ENCODE peak calls at places on chromosomes 11 and 22, in four cellular contexts. A is HFF-Myc, S is brain microvascular endothelial cell, K is AG09319. U is an unnamed sample.

GRCh38 chr11:119323532-119324033 is 6.7 kb upstream of the MCAM start:
- DNase-seq in A (peak), S (peak), K (no peak), U (peak)

GRCh38 chr11:119878990-119879389 is 150.0 kb upstream of the NECTIN1 start:
- DNase-seq in A (no peak), S (no peak), K (no peak), U (no peak)

GRCh38 chr11:87223816-87224215 is 186.1 kb downstream of the TMEM135 start:
- DNase-seq in A (no peak), S (no peak), K (peak), U (no peak)

GRCh38 chr11:3203221-3204043 is 15.2 kb downstream of the MRGPRG start:
- DNase-seq in A (no peak), S (no peak), K (no peak), U (no peak)

GRCh38 chr11:17985517-17985916 is 27.3 kb downstream of the SERGEF start:
- DNase-seq in A (no peak), S (no peak), K (no peak), U (peak)

GRCh38 chr11:36364551-36364950 is 68.5 kb downstream of the PRR5L start:
- DNase-seq in A (no peak), S (no peak), K (no peak), U (peak)

GRCh38 chr11:11620251-11620965 is 1.4 kb downstream of the GALNT18 start:
- DNase-seq in A (no peak), S (no peak), K (no peak), U (peak)

GRCh38 chr22:44248926-44249325 is 63.8 kb downstream of the SHISAL1 start:
- DNase-seq in A (no peak), S (no peak), K (no peak), U (no peak)

GRCh38 chr11:65574963-65575567 is 788 bp upstream of the EHBP1L1 start:
- DNase-seq in A (no peak), S (no peak), K (no peak), U (peak)

GRCh38 chr11:1381793-1382425 is 7.8 kb upstream of the BRSK2 start:
- DNase-seq in A (no peak), S (no peak), K (no peak), U (no peak)

GRCh38 chr11:11400635-11401232 is 47.7 kb upstream of the CSNK2A3 start:
- DNase-seq in A (no peak), S (no peak), K (no peak), U (peak)

DNA sequence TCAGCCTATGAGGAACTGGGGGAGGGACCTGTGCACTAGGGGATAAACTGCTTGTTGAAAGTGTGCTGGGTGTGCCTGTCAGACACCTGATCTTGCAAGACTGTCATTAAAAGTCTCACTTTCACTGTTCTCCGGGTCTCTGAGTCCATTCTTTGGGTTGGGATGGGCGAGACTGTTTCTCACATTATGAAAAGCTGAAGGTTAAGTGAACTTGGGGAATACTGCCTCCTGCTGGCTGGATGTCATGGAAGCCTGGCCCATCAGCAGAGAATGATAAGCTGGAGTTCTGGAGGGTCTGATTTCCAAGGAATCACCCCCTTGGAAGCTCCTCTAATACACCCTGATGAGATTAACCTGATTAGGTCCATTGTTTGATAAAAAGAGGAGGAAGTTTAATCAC is 9.0 kb upstream of the VPREB1 start:
- DNase-seq in A (no peak), S (no peak), K (no peak), U (peak)
- TF ChIP-seq CTCF in A (peak), S (peak), K (peak), U (peak)

GRCh38 chr11:19737575-19737974 is 24.9 kb downstream of the NAV2 start:
- DNase-seq in A (no peak), S (no peak), K (no peak), U (no peak)

GRCh38 chr11:19734171-19734570 is 21.5 kb downstream of the NAV2 start:
- DNase-seq in A (no peak), S (no peak), K (no peak), U (no peak)

GRCh38 chr11:19738124-19738523 is 25.5 kb downstream of the NAV2 start:
- DNase-seq in A (peak), S (no peak), K (no peak), U (no peak)

GRCh38 chr11:19736831-19737230 is 24.2 kb downstream of the NAV2 start:
- DNase-seq in A (no peak), S (no peak), K (no peak), U (no peak)

DNA sequence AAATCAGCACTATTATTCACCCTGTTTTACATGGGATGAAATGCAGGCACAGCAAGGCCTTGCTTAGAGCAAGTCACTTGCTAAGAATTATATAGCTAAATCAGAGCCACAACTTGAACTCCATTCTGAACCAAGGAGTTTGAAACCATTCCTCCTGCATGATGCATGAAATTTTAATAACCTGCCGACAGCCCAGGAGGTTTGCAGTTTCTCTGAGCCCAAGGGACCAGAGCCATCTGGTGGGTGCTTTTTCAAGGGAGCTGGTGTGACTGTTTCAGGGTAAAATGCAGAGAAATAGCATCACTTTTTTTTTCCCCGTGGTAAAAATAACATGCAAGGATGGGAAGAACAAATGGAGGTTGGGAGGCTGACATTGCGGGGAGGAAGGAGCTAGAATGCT is 22.9 kb downstream of the NAV2 start:
- DNase-seq in A (no peak), S (peak), K (no peak), U (no peak)
- TF ChIP-seq CTCF in A (peak), S (peak), K (peak), U (no peak)

GRCh38 chr11:129946256-129946655 is 50.9 kb upstream of the NFRKB start:
- DNase-seq in A (no peak), S (no peak), K (no peak), U (no peak)

GRCh38 chr11:129946965-129947364 is 51.6 kb upstream of the NFRKB start:
- DNase-seq in A (no peak), S (no peak), K (no peak), U (no peak)

GRCh38 chr11:129949067-129949466 is 53.6 kb downstream of the PRDM10 start:
- DNase-seq in A (no peak), S (no peak), K (no peak), U (no peak)

GRCh38 chr11:129945377-129945776 is 50.0 kb upstream of the NFRKB start:
- DNase-seq in A (no peak), S (no peak), K (no peak), U (no peak)

DNA sequence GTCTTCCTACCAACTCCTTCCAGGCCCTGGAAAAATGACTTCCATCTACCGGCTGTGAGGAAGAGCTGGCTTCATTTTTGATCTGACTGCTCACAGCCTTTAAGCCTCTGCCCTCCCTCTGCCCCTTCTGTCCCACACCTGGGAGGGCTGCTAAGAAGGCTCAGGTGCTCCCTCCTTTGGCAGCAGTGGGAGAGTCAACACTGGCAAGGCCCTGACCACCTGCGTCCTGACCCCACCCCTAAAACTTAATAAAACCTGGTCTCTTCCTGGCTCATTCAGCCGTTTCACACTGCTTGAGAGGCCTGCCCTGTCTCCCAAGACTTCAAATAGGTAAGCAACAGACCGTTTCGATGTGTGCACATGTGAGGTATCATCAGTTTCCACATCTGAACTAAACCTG is 52.1 kb upstream of the NFRKB start:
- DNase-seq in A (no peak), S (no peak), K (no peak), U (no peak)
- TF ChIP-seq CTCF in A (no peak), S (no peak), K (no peak), U (no peak)

GRCh38 chr11:30585067-30585891 is 874 bp downstream of the MPPED2 start:
- DNase-seq in A (no peak), S (no peak), K (no peak), U (no peak)

GRCh38 chr11:30581646-30582045 is 4.5 kb downstream of the MPPED2 start:
- DNase-seq in A (no peak), S (no peak), K (no peak), U (no peak)

GRCh38 chr11:30585892-30586250 is 282 bp downstream of the MPPED2 start:
- DNase-seq in A (no peak), S (no peak), K (no peak), U (no peak)

GRCh38 chr11:30583505-30584280 is 2.5 kb downstream of the MPPED2 start:
- DNase-seq in A (no peak), S (no peak), K (no peak), U (no peak)

DNA sequence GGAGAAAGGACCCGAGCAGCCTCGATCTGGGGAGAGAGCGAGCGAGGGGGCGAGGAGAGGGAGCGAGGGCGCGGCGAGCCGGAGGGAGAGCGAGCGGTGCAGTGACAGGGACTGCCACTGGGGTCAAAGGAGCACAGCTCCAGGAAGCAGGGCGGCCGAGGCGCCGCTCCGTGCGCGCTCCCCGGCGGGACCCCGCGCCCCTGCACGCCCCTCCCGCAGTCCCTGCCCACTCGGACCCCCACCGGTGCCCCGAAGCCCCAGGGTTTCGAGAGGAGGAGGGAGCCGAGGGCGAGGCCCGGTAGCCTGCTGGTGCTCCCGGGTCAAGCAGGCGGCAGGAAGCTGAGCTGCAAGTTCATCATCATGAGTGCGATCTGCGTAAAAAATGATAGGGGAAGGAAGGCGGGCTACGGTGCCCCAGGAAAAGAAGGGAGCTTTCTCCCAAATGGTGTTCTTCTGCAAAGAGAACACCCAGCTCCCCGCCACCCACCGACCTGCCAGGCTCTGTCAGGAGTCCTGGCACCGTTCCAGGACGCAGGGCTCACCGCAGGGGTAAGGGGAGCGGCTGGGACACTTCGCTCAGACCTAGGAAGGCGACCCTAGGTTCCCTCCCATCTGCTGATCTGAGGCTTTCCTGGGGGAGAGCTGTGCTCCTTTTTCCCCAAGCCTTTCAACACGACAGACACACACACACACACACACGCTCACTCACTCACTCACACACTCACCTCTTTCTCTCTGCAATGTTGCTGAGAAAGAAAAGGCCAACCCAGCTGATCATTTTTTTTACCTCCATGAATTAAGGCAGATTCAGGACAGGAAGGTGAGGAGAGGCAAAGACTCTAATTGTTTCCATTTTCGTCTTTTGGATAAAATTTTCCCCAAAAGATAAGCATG is at the start of gene MPPED2:
- DNase-seq in A (no peak), S (no peak), K (no peak), U (no peak)
- TF ChIP-seq CTCF in A (no peak), S (peak), K (no peak), U (no peak)

U was measured in MCF 10A.